ENCODE peak calls at places on chromosome 14, in six cellular contexts. G is IMR-90, Z is mucosa of descending colon, D is BE2C, N is K562, A is RWPE2. K is an unnamed sample.

GRCh38 chr14:86035882-86036281 is 505.9 kb downstream of the FLRT2 start:
- DNase-seq in G (no peak), Z (no peak), D (peak; percentile 43), N (no peak), A (no peak), K (no peak)

GRCh38 chr14:80134321-80134720 is 77.0 kb downstream of the DIO2 start:
- DNase-seq in G (no peak), Z (no peak), D (no peak), N (no peak), A (no peak), K (no peak)

GRCh38 chr14:104993808-104994591 is 8.4 kb downstream of the CLBA1 start:
- DNase-seq in G (no peak), Z (no peak), D (peak; percentile 59), N (no peak), A (peak; percentile 67), K (no peak)

GRCh38 chr14:106414464-106414863 is 888.1 kb downstream of the TMEM121 start:
- DNase-seq in G (no peak), Z (no peak), D (no peak), N (no peak), A (no peak), K (no peak)

GRCh38 chr14:32706672-32707071 is 232.0 kb upstream of the NPAS3 start:
- DNase-seq in G (no peak), Z (no peak), D (no peak), N (no peak), A (no peak), K (no peak)

GRCh38 chr14:104864267-104865068 is 600 bp upstream of the CEP170B start:
- DNase-seq in G (no peak), Z (peak; percentile 94), D (peak; percentile 25), N (no peak), A (peak; percentile 96), K (no peak)

GRCh38 chr14:38127784-38128183 is 79.9 kb upstream of the SSTR1 start:
- DNase-seq in G (peak; percentile 47), Z (no peak), D (no peak), N (no peak), A (no peak), K (no peak)

GRCh38 chr14:44041700-44042099 is 465.4 kb downstream of the FSCB start:
- DNase-seq in G (no peak), Z (no peak), D (no peak), N (no peak), A (no peak), K (no peak)

GRCh38 chr14:105493921-105494605 is 3.0 kb downstream of the TEDC1 start:
- DNase-seq in G (no peak), Z (peak; percentile 27), D (peak; percentile 9), N (no peak), A (no peak), K (no peak)

DNA sequence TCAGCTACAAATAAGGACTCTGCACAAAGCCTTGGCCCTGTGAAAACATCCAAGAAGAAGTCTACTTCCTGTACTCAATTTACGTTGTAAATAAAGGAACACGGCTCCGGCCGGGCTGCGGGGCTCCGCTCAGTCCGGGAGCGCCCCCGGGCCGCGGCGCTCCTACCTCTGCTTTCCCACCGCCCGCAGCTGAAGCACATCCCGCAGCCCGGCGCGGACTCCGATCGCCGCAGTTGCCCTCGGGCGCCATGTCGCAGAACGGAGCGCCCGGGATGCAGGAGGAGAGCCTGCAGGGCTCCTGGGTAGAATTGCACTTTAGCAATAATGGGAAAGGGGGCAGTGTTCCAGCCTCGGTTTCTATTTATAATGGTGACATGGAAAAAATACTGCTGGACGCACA is 502.3 kb upstream of the FOXG1 start:
- DNase-seq in G (no peak), Z (no peak), D (peak; percentile 53), N (no peak), A (no peak), K (no peak)
- H3K9me3 ChIP-seq in G (peaks cover 26% of the 10 kb centered on the region), Z (peaks cover 6% of the 10 kb centered on the region), D (no peaks in the 10 kb centered on the region), N (no peaks in the 10 kb centered on the region), A (no peaks in the 10 kb centered on the region), K (peaks cover 37% of the 10 kb centered on the region)

GRCh38 chr14:52071675-52072074 is 2.8 kb upstream of the NID2 start:
- DNase-seq in G (peak; percentile 57), Z (no peak), D (no peak), N (no peak), A (no peak), K (no peak)
- TF ChIP-seq CTCF in G (peak; percentile 38), Z (no peak), D (peak; percentile 61), N (no peak), A (no peak), K (no peak)

GRCh38 chr14:102510616-102511520 is 1.3 kb upstream of the ANKRD9 start:
- DNase-seq in G (no peak), Z (peak; percentile 95), D (peak; percentile 69), N (peak; percentile 72), A (peak; percentile 71), K (no peak)
- H3K4me3 ChIP-seq in G (no peak overlapping the region), Z (no peak overlapping the region), D (no peak overlapping the region), N (peak overlapping the region; percentile 50), A (no peak overlapping the region), K (no peak overlapping the region)

GRCh38 chr14:67359775-67360468 is at the start of the genes ATP6V1D and EIF2S1:
- DNase-seq in G (peak; percentile 99), Z (peak; percentile 100), D (peak; percentile 99), N (peak; percentile 94), A (peak; percentile 99), K (peak; percentile 98)

GRCh38 chr14:67360469-67361206 is 510 bp downstream of the EIF2S1 start:
- DNase-seq in G (no peak), Z (no peak), D (no peak), N (no peak), A (no peak), K (no peak)

GRCh38 chr14:67359319-67359774 is 257 bp downstream of the ATP6V1D start:
- DNase-seq in G (peak; percentile 63), Z (no peak), D (no peak), N (no peak), A (peak; percentile 83), K (peak; percentile 24)

GRCh38 chr14:67358914-67359313 is 690 bp downstream of the ATP6V1D start:
- DNase-seq in G (no peak), Z (no peak), D (no peak), N (no peak), A (no peak), K (no peak)

GRCh38 chr14:67357583-67358354 is 1.8 kb downstream of the ATP6V1D start:
- DNase-seq in G (peak; percentile 30), Z (no peak), D (no peak), N (peak; percentile 56), A (no peak), K (no peak)
- H3K9me3 ChIP-seq in G (no peaks in the 10 kb centered on the region), Z (no peaks in the 10 kb centered on the region), D (no peaks in the 10 kb centered on the region), N (no peaks in the 10 kb centered on the region), A (no peaks in the 10 kb centered on the region), K (peaks cover 2% of the 10 kb centered on the region)

DNA sequence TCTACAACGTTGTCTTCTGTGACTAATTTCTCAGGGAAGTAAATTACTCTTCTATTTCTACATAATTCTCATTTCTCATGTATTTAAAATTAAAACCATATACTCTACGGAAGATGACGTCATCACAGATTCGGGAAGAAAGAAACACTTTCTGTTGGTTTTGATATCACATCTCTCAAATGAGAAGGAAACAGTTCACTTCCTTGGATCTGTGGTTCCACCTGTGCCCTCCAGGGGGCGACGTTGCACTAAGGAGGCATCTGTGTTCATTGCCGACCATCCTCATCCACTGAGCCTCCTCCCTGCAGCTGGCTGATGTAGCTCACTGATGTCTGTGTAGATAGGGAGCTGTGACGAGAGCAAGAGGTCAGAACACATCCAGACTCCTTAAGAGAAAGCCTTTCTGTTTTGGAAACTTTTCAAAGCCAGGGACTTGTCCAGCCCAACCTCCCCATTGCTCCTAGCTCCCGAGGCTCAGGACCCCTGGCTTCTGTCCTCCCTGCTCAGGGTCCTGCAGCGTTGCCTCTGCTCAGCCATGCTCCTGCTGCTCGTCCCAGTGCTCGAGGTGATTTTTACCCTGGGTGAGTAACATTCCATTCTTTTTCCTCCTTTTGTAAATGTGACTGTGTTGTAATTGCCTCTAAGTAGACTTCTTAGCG is 172.7 kb upstream of the OR4E1 start:
- DNase-seq in G (peak; percentile 0), Z (peak; percentile 59), D (peak; percentile 56), N (peak; percentile 14), A (no peak), K (no peak)
- TF ChIP-seq CTCF in G (peak; percentile 36), Z (peak; percentile 53), D (peak; percentile 86), N (peak; percentile 76), A (peak; percentile 81), K (peak; percentile 49)

K was measured in AG04450.